ENCODE peak calls at places on chromosomes 2 and 18, in eight cellular contexts. X is heart left ventricle; G is fibroblast of lung; H is ovary; E is left ventricle myocardium inferior; P is heart right ventricle; W is endodermal cell; L is CD8-positive, alpha-beta T cell. K is an unnamed sample.

GRCh38 chr2:63053889-63054725 is 3.5 kb downstream of the OTX1 start:
- DNase-seq in X (no peak), G (no peak), H (no peak), E (no peak), P (no peak), W (peak; percentile 95), L (no peak), K (no peak)

GRCh38 chr18:56146565-56146964 is 491.8 kb downstream of the TXNL1 start:
- DNase-seq in X (no peak), G (no peak), H (no peak), E (no peak), P (no peak), W (no peak), L (no peak), K (no peak)

GRCh38 chr2:44616616-44617266 is 255.0 kb downstream of the CAMKMT start:
- DNase-seq in X (no peak), G (peak; percentile 23), H (no peak), E (no peak), P (no peak), W (no peak), L (no peak), K (no peak)

GRCh38 chr18:8288447-8289213 is 320.6 kb upstream of the RAB12 start:
- DNase-seq in X (peak; percentile 28), G (no peak), H (no peak), E (no peak), P (peak; percentile 43), W (no peak), L (no peak), K (no peak)

GRCh38 chr18:8264861-8265411 is 344.3 kb upstream of the RAB12 start:
- DNase-seq in X (no peak), G (peak; percentile 60), H (no peak), E (no peak), P (no peak), W (no peak), L (no peak), K (no peak)

GRCh38 chr2:181304011-181304844 is 153.0 kb upstream of the ITGA4 start:
- DNase-seq in X (no peak), G (no peak), H (no peak), E (no peak), P (no peak), W (no peak), L (no peak), K (no peak)

GRCh38 chr2:27887830-27888229 is 2.4 kb downstream of the RBKS start:
- DNase-seq in X (no peak), G (no peak), H (no peak), E (no peak), P (no peak), W (no peak), L (no peak), K (no peak)

GRCh38 chr2:66084948-66085590 is 349.9 kb upstream of the MEIS1 start:
- DNase-seq in X (no peak), G (no peak), H (no peak), E (no peak), P (no peak), W (peak; percentile 52), L (no peak), K (no peak)

GRCh38 chr18:9823805-9824473 is 61.8 kb upstream of the TXNDC2 start:
- DNase-seq in X (peak; percentile 50), G (peak; percentile 53), H (no peak), E (no peak), P (no peak), W (peak; percentile 10), L (no peak), K (no peak)

GRCh38 chr18:48409591-48410094 is 460 bp upstream of the ZBTB7C start:
- DNase-seq in X (peak; percentile 43), G (peak; percentile 23), H (peak; percentile 61), E (peak; percentile 54), P (peak; percentile 29), W (peak; percentile 80), L (no peak), K (no peak)

GRCh38 chr18:75923169-75923568 is 495.7 kb upstream of the SMIM21 start:
- DNase-seq in X (peak; percentile 80), G (peak; percentile 61), H (peak; percentile 38), E (peak; percentile 75), P (peak; percentile 83), W (peak; percentile 91), L (no peak), K (peak; percentile 64)

GRCh38 chr2:101831351-101831865 is 133.9 kb downstream of the MAP4K4 start:
- DNase-seq in X (peak; percentile 78), G (peak; percentile 79), H (peak; percentile 69), E (peak; percentile 74), P (peak; percentile 86), W (peak; percentile 91), L (peak; percentile 64), K (peak; percentile 52)

GRCh38 chr2:41958775-41959174 is 89.0 kb upstream of the PKDCC start:
- DNase-seq in X (no peak), G (no peak), H (no peak), E (no peak), P (no peak), W (peak; percentile 7), L (no peak), K (no peak)
- TF ChIP-seq CTCF in X (no peak), G (no peak), H (no peak), E (no peak), P (no peak), W (no peak), L (no peak), K (no peak)

GRCh38 chr2:71882236-71882946 is 265.3 kb downstream of the CYP26B1 start:
- DNase-seq in X (no peak), G (no peak), H (no peak), E (no peak), P (no peak), W (peak; percentile 25), L (no peak), K (no peak)
- H3K27me3 ChIP-seq in X (no peaks in the 10 kb centered on the region), G (peaks cover 2% of the 10 kb centered on the region), H (no peaks in the 10 kb centered on the region), E (no peaks in the 10 kb centered on the region), P (no peaks in the 10 kb centered on the region), W (no peaks in the 10 kb centered on the region), L (no peaks in the 10 kb centered on the region), K (no peaks in the 10 kb centered on the region)

DNA sequence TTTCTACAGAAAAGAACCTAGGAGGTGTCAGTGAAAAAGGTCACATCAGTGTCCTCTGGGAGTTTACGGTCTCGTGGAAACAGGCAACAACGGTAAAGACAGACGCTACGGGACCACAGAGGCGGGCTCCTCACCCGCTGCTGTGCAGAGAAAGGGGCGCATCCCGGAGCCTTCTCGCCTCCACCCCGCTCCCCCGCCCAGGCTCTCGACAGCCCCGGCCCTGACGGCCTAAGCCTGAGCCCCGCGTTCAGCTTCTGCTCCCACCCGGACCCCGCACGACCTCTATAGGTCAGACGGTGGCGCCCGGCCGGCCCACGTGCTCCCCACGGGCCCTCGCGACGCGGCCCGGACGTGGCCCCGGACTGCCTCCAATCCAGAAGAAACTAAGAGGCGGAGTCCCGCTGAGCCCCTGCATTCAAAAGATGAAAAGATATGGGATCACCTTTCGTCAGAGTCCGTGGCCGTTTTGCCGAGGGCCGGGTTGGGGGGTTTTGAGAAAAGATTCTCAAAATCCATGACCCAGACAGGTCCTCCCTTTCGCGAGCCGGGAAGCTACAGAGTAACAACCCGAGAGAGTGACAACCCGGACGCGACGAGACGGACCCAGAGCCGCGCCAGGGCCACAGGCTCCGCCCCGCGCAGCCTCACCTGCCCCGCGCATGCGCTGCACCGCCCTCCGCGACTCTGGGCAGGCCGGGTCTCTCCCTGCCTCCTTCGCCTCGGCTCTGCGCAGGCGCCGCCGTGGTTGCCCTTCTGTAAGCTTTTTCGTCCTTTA is at the start of gene ZC3H8:
- DNase-seq in X (peak; percentile 94), G (peak; percentile 81), H (peak; percentile 92), E (peak; percentile 94), P (peak; percentile 93), W (peak; percentile 98), L (peak; percentile 96), K (peak; percentile 60)
- TF ChIP-seq CTCF in X (no peak), G (no peak), H (no peak), E (no peak), P (no peak), W (no peak), L (no peak), K (no peak)

GRCh38 chr2:171652411-171652775 is 34.9 kb upstream of the DYNC1I2 start:
- DNase-seq in X (no peak), G (no peak), H (no peak), E (no peak), P (no peak), W (no peak), L (no peak), K (no peak)

GRCh38 chr2:171651667-171652410 is 35.4 kb upstream of the DYNC1I2 start:
- DNase-seq in X (no peak), G (no peak), H (no peak), E (no peak), P (no peak), W (no peak), L (no peak), K (no peak)

DNA sequence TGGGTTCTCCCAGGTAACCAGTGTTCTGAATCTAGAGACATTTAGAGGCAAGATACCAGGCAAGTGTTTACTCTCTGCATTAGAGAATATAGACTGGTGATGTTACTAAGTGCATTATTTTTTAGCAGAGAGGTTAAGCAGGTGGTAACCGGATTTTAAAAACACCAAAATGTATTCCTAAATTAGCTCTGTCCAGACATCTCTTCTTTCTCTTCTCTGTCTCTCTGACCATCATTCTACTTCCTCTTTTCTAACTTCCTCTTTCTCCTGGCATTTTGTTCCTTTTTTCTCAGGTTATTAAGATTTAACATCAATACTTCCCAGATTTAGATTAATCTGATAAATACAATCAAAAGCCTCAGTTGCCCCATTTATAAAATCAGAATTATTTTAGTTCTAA is 31.7 kb upstream of the DYNC1I2 start:
- DNase-seq in X (no peak), G (no peak), H (no peak), E (no peak), P (no peak), W (no peak), L (no peak), K (no peak)
- H3K27me3 ChIP-seq in X (peaks cover 19% of the 10 kb centered on the region), G (peaks cover 2% of the 10 kb centered on the region), H (no peaks in the 10 kb centered on the region), E (peaks cover 29% of the 10 kb centered on the region), P (peaks cover 5% of the 10 kb centered on the region), W (no peaks in the 10 kb centered on the region), L (peaks cover 6% of the 10 kb centered on the region), K (no peaks in the 10 kb centered on the region)

DNA sequence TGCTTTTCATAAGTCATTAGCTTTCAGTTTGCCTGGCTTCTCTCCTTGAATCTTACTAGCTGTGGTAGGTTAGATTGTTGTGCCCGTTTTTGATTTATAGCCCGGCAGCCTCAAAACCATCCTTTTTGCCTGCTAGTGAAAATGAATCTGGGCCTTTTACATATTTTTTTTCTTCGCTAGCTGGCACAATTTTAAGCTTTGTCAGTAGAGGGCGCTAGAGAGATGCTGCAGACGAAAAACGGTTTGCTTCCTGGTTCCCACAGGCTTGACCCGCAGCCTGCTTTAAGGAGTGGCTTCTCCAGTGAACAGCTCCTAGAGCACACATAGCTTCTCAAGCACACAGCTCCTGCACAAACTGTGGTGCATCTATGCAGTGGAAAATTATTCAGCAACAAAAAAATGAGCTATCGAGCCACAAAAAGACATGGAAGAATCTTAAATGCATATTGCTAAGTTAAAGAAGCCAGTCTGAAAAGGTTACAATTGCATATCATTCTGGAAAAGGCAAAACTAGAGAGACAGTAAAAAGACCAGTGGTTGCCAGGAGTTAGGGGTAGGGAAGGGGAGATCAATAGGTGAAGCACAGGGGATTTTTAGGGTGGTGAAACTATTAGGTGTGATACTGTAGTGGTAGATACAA is 47.9 kb downstream of the E2F6 start:
- DNase-seq in X (no peak), G (peak; percentile 17), H (no peak), E (no peak), P (no peak), W (peak; percentile 70), L (no peak), K (no peak)
- TF ChIP-seq CTCF in X (peak; percentile 19), G (peak; percentile 37), H (no peak), E (peak; percentile 42), P (peak; percentile 9), W (peak; percentile 70), L (no peak), K (no peak)